ENCODE peak calls at places on chromosomes 12 and 14, in five cellular contexts. S is SK-N-SH, V is GM12878, G is H1, Q is K562. T is an unnamed sample.

GRCh38 chr12:63862187-63863107 is 17.9 kb downstream of the SRGAP1 start:
- DNase-seq in S (no peak), V (no peak), G (no peak), Q (no peak), T (peak)

GRCh38 chr14:91303091-91303923 is 58.8 kb upstream of the GPR68 start:
- DNase-seq in S (peak), V (no peak), G (peak), Q (peak), T (peak)

GRCh38 chr12:106248177-106248848 is 493 bp upstream of the CKAP4 start:
- DNase-seq in S (no peak), V (no peak), G (peak), Q (no peak), T (peak)

GRCh38 chr14:69284170-69284569 is 24.2 kb downstream of the GALNT16 start:
- DNase-seq in S (no peak), V (no peak), G (no peak), Q (no peak), T (no peak)

GRCh38 chr12:130993759-130994670 is 40.3 kb downstream of the ADGRD1 start:
- DNase-seq in S (no peak), V (no peak), G (no peak), Q (peak), T (no peak)

GRCh38 chr12:90100619-90101018 is 392.0 kb upstream of the ATP2B1 start:
- DNase-seq in S (no peak), V (no peak), G (no peak), Q (no peak), T (no peak)

GRCh38 chr14:55123101-55123500 is 6.0 kb upstream of the LGALS3 start:
- DNase-seq in S (peak), V (no peak), G (no peak), Q (no peak), T (no peak)

GRCh38 chr14:78302841-78303240 is 132.7 kb downstream of the NRXN3 start:
- DNase-seq in S (no peak), V (no peak), G (no peak), Q (no peak), T (no peak)

GRCh38 chr12:131527736-131528135 is 183.2 kb upstream of the SFSWAP start:
- DNase-seq in S (no peak), V (no peak), G (no peak), Q (no peak), T (no peak)

GRCh38 chr12:50546441-50547318 is 41.9 kb downstream of the DIP2B start:
- DNase-seq in S (no peak), V (no peak), G (no peak), Q (no peak), T (no peak)

GRCh38 chr14:99806841-99807240 is 13.6 kb downstream of the EML1 start:
- DNase-seq in S (no peak), V (no peak), G (no peak), Q (no peak), T (no peak)

GRCh38 chr12:47591387-47591786 is 114.4 kb downstream of the RPAP3 start:
- DNase-seq in S (no peak), V (no peak), G (no peak), Q (no peak), T (no peak)

GRCh38 chr12:13000616-13000934 is 510 bp upstream of the HEBP1 start:
- DNase-seq in S (peak), V (no peak), G (no peak), Q (no peak), T (no peak)

GRCh38 chr14:94100847-94101246 is 9.7 kb upstream of the IFI27 start:
- DNase-seq in S (no peak), V (no peak), G (no peak), Q (no peak), T (no peak)

GRCh38 chr12:49865782-49866135 is 22.9 kb upstream of the BCDIN3D start:
- DNase-seq in S (no peak), V (no peak), G (peak), Q (no peak), T (no peak)

GRCh38 chr12:54368709-54369596 is 4.7 kb upstream of the GPR84 start:
- DNase-seq in S (peak), V (no peak), G (peak), Q (peak), T (peak)

GRCh38 chr14:76761198-76761848 is at the start of gene VASH1:
- DNase-seq in S (peak), V (no peak), G (peak), Q (peak), T (no peak)

GRCh38 chr12:45655186-45655585 is 74.3 kb upstream of the ARID2 start:
- DNase-seq in S (peak), V (no peak), G (no peak), Q (no peak), T (peak)

GRCh38 chr12:52590021-52590420 is 11.2 kb downstream of the KRT72 start:
- DNase-seq in S (no peak), V (no peak), G (no peak), Q (no peak), T (no peak)

GRCh38 chr12:54988402-54989054 is 4.0 kb upstream of the TESPA1 start:
- DNase-seq in S (no peak), V (no peak), G (no peak), Q (peak), T (no peak)

GRCh38 chr12:120886194-120887018 is 17.8 kb downstream of the SPPL3 start:
- DNase-seq in S (no peak), V (peak), G (no peak), Q (no peak), T (no peak)

GRCh38 chr12:6285063-6285477 is 25.4 kb upstream of the PLEKHG6 start:
- DNase-seq in S (peak), V (no peak), G (peak), Q (peak), T (peak)

DNA sequence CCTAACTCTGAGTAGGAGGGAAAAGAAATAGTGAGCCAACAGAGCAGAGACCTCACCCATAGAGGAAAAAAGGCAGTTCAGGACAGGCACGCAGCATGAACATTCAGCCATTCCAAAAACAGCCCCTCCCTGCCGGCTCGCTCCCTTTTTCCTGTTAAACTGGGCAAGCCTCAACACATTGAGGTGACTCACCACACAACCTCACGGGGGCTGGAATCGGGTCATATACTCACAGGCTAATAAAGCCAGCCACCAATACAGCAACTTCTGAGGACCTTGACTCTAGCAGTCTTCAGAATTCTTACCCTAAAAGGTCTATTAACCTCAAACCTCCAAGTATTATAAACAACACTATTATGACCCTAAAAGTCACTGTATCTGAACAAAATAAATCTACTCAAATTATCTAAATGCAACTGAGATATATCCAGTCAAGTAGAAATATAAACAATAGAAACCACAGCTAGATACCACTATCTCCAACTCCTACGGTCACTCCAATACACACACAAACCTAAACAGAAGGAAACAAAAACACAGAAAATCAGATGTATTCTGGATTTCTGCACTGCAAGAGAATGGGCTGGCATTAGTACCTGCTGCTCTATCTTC is 6.3 kb downstream of the YBX3 start:
- DNase-seq in S (no peak), V (no peak), G (no peak), Q (no peak), T (no peak)
- TF ChIP-seq POLR2AphosphoS5 in S (no peak), V (no peak), G (no peak), Q (no peak), T (no peak)

DNA sequence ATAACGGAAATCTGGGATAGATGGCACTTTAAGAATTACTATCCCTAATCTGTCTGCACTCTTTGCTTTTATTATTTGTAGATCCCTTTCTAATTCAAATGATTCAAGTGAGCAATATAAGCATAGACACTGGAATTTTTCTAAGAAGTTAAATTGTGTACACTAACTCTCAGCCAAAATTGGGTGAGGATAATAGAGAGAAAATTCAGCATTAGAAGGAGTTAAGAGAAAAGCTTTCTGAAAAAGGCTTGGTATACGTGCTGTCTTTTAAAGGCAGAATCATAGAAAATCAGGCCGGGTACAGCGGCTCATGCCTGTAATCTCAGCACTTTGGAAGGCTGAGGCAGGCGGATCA is 57.1 kb upstream of the CRACR2A start:
- DNase-seq in S (no peak), V (no peak), G (no peak), Q (no peak), T (no peak)
- TF ChIP-seq RFX5 in S (no peak), V (no peak), G (no peak), Q (no peak), T (no peak)

GRCh38 chr12:124586756-124587155 is 19.3 kb upstream of the NCOR2 start:
- DNase-seq in S (no peak), V (no peak), G (no peak), Q (no peak), T (no peak)

GRCh38 chr12:124588018-124588634 is 20.7 kb upstream of the NCOR2 start:
- DNase-seq in S (no peak), V (no peak), G (no peak), Q (no peak), T (no peak)

GRCh38 chr12:124592050-124592449 is 24.6 kb upstream of the NCOR2 start:
- DNase-seq in S (no peak), V (no peak), G (no peak), Q (no peak), T (no peak)

GRCh38 chr12:124590447-124590846 is 23.0 kb upstream of the NCOR2 start:
- DNase-seq in S (no peak), V (no peak), G (no peak), Q (no peak), T (no peak)

GRCh38 chr12:124588689-124589318 is 21.4 kb upstream of the NCOR2 start:
- DNase-seq in S (no peak), V (no peak), G (no peak), Q (no peak), T (no peak)
- TF ChIP-seq POLR2AphosphoS5 in S (no peak), V (no peak), G (no peak), Q (no peak), T (no peak)

GRCh38 chr12:113844495-113845175 is 121.5 kb downstream of the RBM19 start:
- DNase-seq in S (no peak), V (no peak), G (no peak), Q (no peak), T (no peak)

GRCh38 chr12:113840401-113841042 is 125.6 kb downstream of the RBM19 start:
- DNase-seq in S (peak), V (no peak), G (no peak), Q (no peak), T (no peak)

GRCh38 chr12:113841786-113842185 is 124.3 kb downstream of the RBM19 start:
- DNase-seq in S (no peak), V (no peak), G (no peak), Q (no peak), T (no peak)

GRCh38 chr12:113846275-113846674 is 119.8 kb downstream of the RBM19 start:
- DNase-seq in S (no peak), V (no peak), G (no peak), Q (no peak), T (no peak)

DNA sequence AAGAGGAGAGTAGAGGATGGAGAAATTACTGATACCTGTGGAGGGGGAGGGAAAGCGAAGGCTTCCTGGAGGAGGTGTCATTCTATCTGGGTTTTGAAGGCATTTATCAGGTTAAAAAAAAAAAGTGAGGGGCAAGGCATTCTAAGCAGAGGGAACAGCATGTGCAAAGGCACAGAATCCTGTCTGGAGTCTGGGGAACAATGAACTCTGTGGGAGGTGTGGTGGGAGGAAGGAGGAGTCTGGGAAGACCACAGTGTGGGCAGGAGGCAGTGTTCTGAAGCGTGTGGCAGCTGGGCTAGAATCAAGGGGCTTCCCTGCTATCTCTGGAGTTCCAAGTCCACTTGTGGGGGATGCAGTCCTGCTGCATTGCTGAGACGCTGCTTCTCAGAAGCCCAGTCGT is 123.4 kb downstream of the RBM19 start:
- DNase-seq in S (no peak), V (no peak), G (no peak), Q (no peak), T (no peak)
- TF ChIP-seq RFX5 in S (no peak), V (no peak), G (no peak), Q (no peak), T (no peak)

T was measured in HepG2.